ENCODE peak calls at places on chromosomes 2 and 18, in five cellular contexts. One of them, this sample, is unnamed.

GRCh38 chr2:170845343-170845742 is 28.7 kb downstream of the GAD1 start:
- DNase-seq in stomach: no peak
- DNase-seq in prostate gland: no peak
- DNase-seq in A549: no peak
- DNase-seq in heart left ventricle: no peak
- DNase-seq in this sample: no peak

GRCh38 chr2:10668402-10669012 is 21.3 kb downstream of the NOL10 start:
- DNase-seq in stomach: no peak
- DNase-seq in prostate gland: peak
- DNase-seq in A549: peak
- DNase-seq in heart left ventricle: no peak
- DNase-seq in this sample: no peak

GRCh38 chr2:10792001-10792400 is 20.6 kb downstream of the PDIA6 start:
- DNase-seq in stomach: no peak
- DNase-seq in prostate gland: no peak
- DNase-seq in A549: no peak
- DNase-seq in heart left ventricle: no peak
- DNase-seq in this sample: no peak

GRCh38 chr2:106159867-106160785 is 34.0 kb downstream of the UXS1 start:
- DNase-seq in stomach: no peak
- DNase-seq in prostate gland: no peak
- DNase-seq in A549: no peak
- DNase-seq in heart left ventricle: no peak
- DNase-seq in this sample: no peak

GRCh38 chr18:28204154-28204553 is 27.2 kb upstream of the CDH2 start:
- DNase-seq in stomach: no peak
- DNase-seq in prostate gland: no peak
- DNase-seq in A549: no peak
- DNase-seq in heart left ventricle: no peak
- DNase-seq in this sample: no peak

GRCh38 chr2:180010701-180011100 is 3.6 kb upstream of the CWC22 start:
- DNase-seq in stomach: no peak
- DNase-seq in prostate gland: no peak
- DNase-seq in A549: no peak
- DNase-seq in heart left ventricle: no peak
- DNase-seq in this sample: no peak

GRCh38 chr2:100603945-100604633 is 41.3 kb downstream of the PDCL3 start:
- DNase-seq in stomach: no peak
- DNase-seq in prostate gland: no peak
- DNase-seq in A549: no peak
- DNase-seq in heart left ventricle: no peak
- DNase-seq in this sample: no peak

GRCh38 chr2:227503433-227504406 is 31.8 kb downstream of the AGFG1 start:
- DNase-seq in stomach: peak
- DNase-seq in prostate gland: no peak
- DNase-seq in A549: peak
- DNase-seq in heart left ventricle: peak
- DNase-seq in this sample: no peak

GRCh38 chr2:170411660-170412059 is 233.7 kb downstream of the MYO3B start:
- DNase-seq in stomach: no peak
- DNase-seq in prostate gland: no peak
- DNase-seq in A549: no peak
- DNase-seq in heart left ventricle: no peak
- DNase-seq in this sample: no peak

GRCh38 chr2:117917223-117917917 is 96.5 kb downstream of the CCDC93 start:
- DNase-seq in stomach: no peak
- DNase-seq in prostate gland: no peak
- DNase-seq in A549: peak
- DNase-seq in heart left ventricle: no peak
- DNase-seq in this sample: no peak

GRCh38 chr2:57497489-57498096 is 549.0 kb upstream of the VRK2 start:
- DNase-seq in stomach: peak
- DNase-seq in prostate gland: peak
- DNase-seq in A549: peak
- DNase-seq in heart left ventricle: peak
- DNase-seq in this sample: no peak

GRCh38 chr2:88350641-88351601 is 101.6 kb downstream of the FOXI3 start:
- DNase-seq in stomach: peak
- DNase-seq in prostate gland: peak
- DNase-seq in A549: peak
- DNase-seq in heart left ventricle: peak
- DNase-seq in this sample: peak

GRCh38 chr2:7508220-7508943 is 591.2 kb downstream of the RNF144A start:
- DNase-seq in stomach: no peak
- DNase-seq in prostate gland: peak
- DNase-seq in A549: no peak
- DNase-seq in heart left ventricle: no peak
- DNase-seq in this sample: no peak

GRCh38 chr18:49843778-49844625 is 30.7 kb upstream of the ACAA2 start:
- DNase-seq in stomach: no peak
- DNase-seq in prostate gland: no peak
- DNase-seq in A549: no peak
- DNase-seq in heart left ventricle: no peak
- DNase-seq in this sample: no peak

GRCh38 chr2:100906131-100906530 is 86.2 kb downstream of the NPAS2 start:
- DNase-seq in stomach: no peak
- DNase-seq in prostate gland: no peak
- DNase-seq in A549: no peak
- DNase-seq in heart left ventricle: no peak
- DNase-seq in this sample: no peak

DNA sequence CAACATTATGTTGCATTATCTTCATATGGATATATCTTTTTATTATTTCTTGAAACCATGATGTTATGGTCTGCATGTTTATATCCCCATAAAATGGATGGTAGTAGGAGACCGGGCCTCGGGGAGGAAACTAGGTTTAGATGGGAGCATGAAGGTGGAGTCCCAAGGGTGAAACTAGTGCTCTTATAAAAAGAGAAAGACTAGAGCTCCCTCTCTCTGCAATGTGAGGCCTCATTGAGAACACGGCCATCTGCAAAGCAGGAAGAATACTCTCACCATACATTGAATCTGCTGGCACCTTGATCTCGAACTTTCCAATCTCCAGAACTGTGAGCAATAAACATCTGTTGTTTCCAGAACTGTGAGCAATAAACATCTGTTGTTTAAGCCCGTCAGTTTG is 64.0 kb downstream of the NXPH2 start:
- DNase-seq in stomach: no peak
- DNase-seq in prostate gland: no peak
- DNase-seq in A549: no peak
- DNase-seq in heart left ventricle: no peak
- DNase-seq in this sample: no peak
- TF ChIP-seq CTCF in stomach: no peak
- TF ChIP-seq CTCF in prostate gland: no peak
- TF ChIP-seq CTCF in A549: peak
- TF ChIP-seq CTCF in heart left ventricle: no peak
- TF ChIP-seq CTCF in this sample: no peak

DNA sequence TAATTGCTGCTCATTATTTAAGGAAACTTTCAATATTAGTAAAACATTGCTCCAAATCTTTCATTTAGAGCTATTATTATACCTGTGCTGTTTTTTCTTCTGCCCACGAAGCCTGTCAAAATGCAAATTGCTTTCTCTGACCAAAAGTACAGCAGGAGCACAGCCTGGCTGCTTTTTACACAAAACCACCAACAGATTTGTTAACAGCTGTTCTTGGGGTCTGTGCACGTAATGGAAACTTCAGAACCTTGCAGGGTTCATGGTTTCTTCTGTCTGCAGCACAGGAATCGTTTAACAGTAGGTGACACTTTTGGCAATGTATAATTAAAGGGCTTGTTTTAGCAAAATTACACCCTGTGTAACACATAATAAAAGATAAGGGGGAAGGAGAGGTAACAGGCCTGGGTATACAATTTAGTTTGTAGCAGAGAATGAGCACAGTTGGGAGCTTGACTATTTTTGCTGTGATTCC is 447.3 kb downstream of the KCNJ3 start:
- DNase-seq in stomach: no peak
- DNase-seq in prostate gland: no peak
- DNase-seq in A549: no peak
- DNase-seq in heart left ventricle: no peak
- DNase-seq in this sample: no peak
- H3K4me3 ChIP-seq in stomach: no peak
- H3K4me3 ChIP-seq in prostate gland: no peak
- H3K4me3 ChIP-seq in A549: no peak
- H3K4me3 ChIP-seq in heart left ventricle: no peak
- H3K4me3 ChIP-seq in this sample: no peak

GRCh38 chr2:43226955-43227829 is 786 bp upstream of the ZFP36L2 start:
- DNase-seq in stomach: peak
- DNase-seq in prostate gland: peak
- DNase-seq in A549: peak
- DNase-seq in heart left ventricle: peak
- DNase-seq in this sample: peak
- TF ChIP-seq POLR2A in stomach: no peak
- TF ChIP-seq POLR2A in prostate gland: peak
- TF ChIP-seq POLR2A in A549: peak
- TF ChIP-seq POLR2A in heart left ventricle: no peak
- TF ChIP-seq POLR2A in this sample: peak

GRCh38 chr2:224449212-224450147 is 47.6 kb upstream of the FAM124B start:
- DNase-seq in stomach: no peak
- DNase-seq in prostate gland: no peak
- DNase-seq in A549: peak
- DNase-seq in heart left ventricle: no peak
- DNase-seq in this sample: no peak
- TF ChIP-seq CTCF in stomach: no peak
- TF ChIP-seq CTCF in prostate gland: no peak
- TF ChIP-seq CTCF in A549: peak
- TF ChIP-seq CTCF in heart left ventricle: peak
- TF ChIP-seq CTCF in this sample: no peak